ENCODE peak calls at places on chromosomes 2 and 18, in five cellular contexts. One of them, this sample, is unnamed. For H3K27me3 and H3K36me3, the result is how much of the 10 kb centered on the place peaks cover.

GRCh38 chr2:39394427-39395002 is 42.6 kb downstream of the MAP4K3 start:
- DNase-seq in cardiac muscle cell: no peak
- DNase-seq in left ventricle myocardium inferior: no peak
- DNase-seq in tibial artery: no peak
- DNase-seq in tibial nerve: no peak
- DNase-seq in this sample: no peak

GRCh38 chr2:24957976-24958375 is 13.8 kb downstream of the DNAJC27 start:
- DNase-seq in tibial artery: no peak
- DNase-seq in tibial nerve: no peak
- DNase-seq in cardiac muscle cell: no peak
- DNase-seq in left ventricle myocardium inferior: no peak
- DNase-seq in this sample: no peak

GRCh38 chr2:199977984-199978415 is 22.6 kb downstream of the MAIP1 start:
- DNase-seq in cardiac muscle cell: peak
- DNase-seq in left ventricle myocardium inferior: no peak
- DNase-seq in tibial nerve: no peak
- DNase-seq in tibial artery: no peak
- DNase-seq in this sample: no peak

GRCh38 chr18:29960539-29960938 is 1082.0 kb downstream of the DSC3 start:
- DNase-seq in left ventricle myocardium inferior: no peak
- DNase-seq in cardiac muscle cell: no peak
- DNase-seq in tibial nerve: no peak
- DNase-seq in tibial artery: no peak
- DNase-seq in this sample: no peak

GRCh38 chr2:47230418-47230817 is 75.3 kb upstream of the STPG4 start:
- DNase-seq in left ventricle myocardium inferior: peak
- DNase-seq in cardiac muscle cell: peak
- DNase-seq in tibial artery: peak
- DNase-seq in tibial nerve: peak
- DNase-seq in this sample: no peak

GRCh38 chr2:65045651-65046050 is 10.6 kb upstream of the CEP68 start:
- DNase-seq in tibial nerve: no peak
- DNase-seq in cardiac muscle cell: peak
- DNase-seq in left ventricle myocardium inferior: no peak
- DNase-seq in tibial artery: no peak
- DNase-seq in this sample: no peak

GRCh38 chr2:119496682-119497081 is 27.6 kb downstream of the SCTR start:
- DNase-seq in left ventricle myocardium inferior: no peak
- DNase-seq in cardiac muscle cell: no peak
- DNase-seq in tibial artery: no peak
- DNase-seq in tibial nerve: no peak
- DNase-seq in this sample: no peak

GRCh38 chr2:109129921-109130725 is 1.1 kb downstream of the SH3RF3 start:
- DNase-seq in left ventricle myocardium inferior: no peak
- DNase-seq in tibial nerve: no peak
- DNase-seq in tibial artery: peak
- DNase-seq in cardiac muscle cell: peak
- DNase-seq in this sample: no peak

GRCh38 chr2:179636995-179637394 is 224.4 kb downstream of the ZNF385B start:
- DNase-seq in left ventricle myocardium inferior: no peak
- DNase-seq in cardiac muscle cell: no peak
- DNase-seq in tibial nerve: no peak
- DNase-seq in tibial artery: no peak
- DNase-seq in this sample: no peak

GRCh38 chr2:205685314-205686230 is 3.3 kb downstream of the NRP2 start:
- DNase-seq in left ventricle myocardium inferior: no peak
- DNase-seq in tibial artery: no peak
- DNase-seq in tibial nerve: no peak
- DNase-seq in cardiac muscle cell: peak
- DNase-seq in this sample: no peak

GRCh38 chr18:323253-323622 is 55.4 kb upstream of the THOC1 start:
- DNase-seq in left ventricle myocardium inferior: no peak
- DNase-seq in tibial nerve: no peak
- DNase-seq in cardiac muscle cell: peak
- DNase-seq in tibial artery: no peak
- DNase-seq in this sample: no peak

GRCh38 chr2:107266555-107266954 is 380.6 kb upstream of the ST6GAL2 start:
- DNase-seq in tibial artery: no peak
- DNase-seq in cardiac muscle cell: no peak
- DNase-seq in tibial nerve: no peak
- DNase-seq in left ventricle myocardium inferior: no peak
- DNase-seq in this sample: no peak

GRCh38 chr2:30280596-30281434 is 49.5 kb downstream of the LBH start:
- DNase-seq in tibial nerve: no peak
- DNase-seq in cardiac muscle cell: no peak
- DNase-seq in left ventricle myocardium inferior: no peak
- DNase-seq in tibial artery: no peak
- DNase-seq in this sample: no peak

GRCh38 chr2:233761040-233761769 is 1.1 kb downstream of the UGT1A1 start:
- DNase-seq in tibial nerve: no peak
- DNase-seq in left ventricle myocardium inferior: no peak
- DNase-seq in cardiac muscle cell: peak
- DNase-seq in tibial artery: no peak
- DNase-seq in this sample: no peak

GRCh38 chr2:136119717-136120675 is 2.0 kb upstream of the CXCR4 start:
- DNase-seq in left ventricle myocardium inferior: no peak
- DNase-seq in cardiac muscle cell: no peak
- DNase-seq in tibial nerve: no peak
- DNase-seq in tibial artery: no peak
- DNase-seq in this sample: no peak

GRCh38 chr2:136117909-136118818 is at the start of gene CXCR4:
- DNase-seq in tibial artery: peak
- DNase-seq in tibial nerve: peak
- DNase-seq in cardiac muscle cell: peak
- DNase-seq in left ventricle myocardium inferior: peak
- DNase-seq in this sample: peak

GRCh38 chr2:136118819-136119716 is 1.1 kb upstream of the CXCR4 start:
- DNase-seq in left ventricle myocardium inferior: peak
- DNase-seq in tibial nerve: peak
- DNase-seq in tibial artery: peak
- DNase-seq in cardiac muscle cell: no peak
- DNase-seq in this sample: peak

GRCh38 chr2:136122654-136123053 is 4.7 kb upstream of the CXCR4 start:
- DNase-seq in left ventricle myocardium inferior: no peak
- DNase-seq in cardiac muscle cell: no peak
- DNase-seq in tibial artery: no peak
- DNase-seq in tibial nerve: no peak
- DNase-seq in this sample: no peak

GRCh38 chr2:136121511-136121910 is 3.6 kb upstream of the CXCR4 start:
- DNase-seq in tibial artery: no peak
- DNase-seq in left ventricle myocardium inferior: no peak
- DNase-seq in cardiac muscle cell: no peak
- DNase-seq in tibial nerve: no peak
- DNase-seq in this sample: no peak
- H3K27me3 ChIP-seq in tibial artery: under half
- H3K27me3 ChIP-seq in left ventricle myocardium inferior: half or more
- H3K27me3 ChIP-seq in cardiac muscle cell: under half
- H3K27me3 ChIP-seq in tibial nerve: under half
- H3K27me3 ChIP-seq in this sample: under half

DNA sequence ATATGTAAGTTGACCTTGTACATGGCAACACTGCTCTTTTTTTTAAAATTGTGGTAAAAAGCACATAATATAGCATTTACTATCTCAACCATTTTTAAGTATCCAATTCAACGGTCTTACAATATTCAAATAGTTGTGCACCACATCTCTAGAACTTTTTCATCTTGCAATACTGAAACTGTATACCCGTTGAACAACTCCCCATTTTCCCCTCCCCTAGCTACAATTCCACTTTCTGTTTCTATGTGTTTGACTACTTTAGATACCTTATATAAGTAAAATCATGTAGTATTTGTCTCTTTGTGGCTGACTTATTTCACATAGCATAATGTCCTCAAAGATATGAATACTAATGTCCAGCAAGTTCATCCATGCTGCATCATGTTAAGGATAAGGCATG is 452.1 kb downstream of the TXNL1 start:
- DNase-seq in left ventricle myocardium inferior: no peak
- DNase-seq in tibial nerve: no peak
- DNase-seq in tibial artery: no peak
- DNase-seq in cardiac muscle cell: no peak
- DNase-seq in this sample: no peak
- H3K4me3 ChIP-seq in left ventricle myocardium inferior: no peak
- H3K4me3 ChIP-seq in tibial nerve: no peak
- H3K4me3 ChIP-seq in tibial artery: no peak
- H3K4me3 ChIP-seq in cardiac muscle cell: no peak
- H3K4me3 ChIP-seq in this sample: no peak

GRCh38 chr2:105280281-105280680 is 38.7 kb downstream of the GPR45 start:
- DNase-seq in tibial artery: no peak
- DNase-seq in left ventricle myocardium inferior: no peak
- DNase-seq in cardiac muscle cell: no peak
- DNase-seq in tibial nerve: no peak
- DNase-seq in this sample: no peak
- H3K36me3 ChIP-seq in tibial artery: half or more
- H3K36me3 ChIP-seq in left ventricle myocardium inferior: half or more
- H3K36me3 ChIP-seq in cardiac muscle cell: under half
- H3K36me3 ChIP-seq in tibial nerve: under half
- H3K36me3 ChIP-seq in this sample: half or more

DNA sequence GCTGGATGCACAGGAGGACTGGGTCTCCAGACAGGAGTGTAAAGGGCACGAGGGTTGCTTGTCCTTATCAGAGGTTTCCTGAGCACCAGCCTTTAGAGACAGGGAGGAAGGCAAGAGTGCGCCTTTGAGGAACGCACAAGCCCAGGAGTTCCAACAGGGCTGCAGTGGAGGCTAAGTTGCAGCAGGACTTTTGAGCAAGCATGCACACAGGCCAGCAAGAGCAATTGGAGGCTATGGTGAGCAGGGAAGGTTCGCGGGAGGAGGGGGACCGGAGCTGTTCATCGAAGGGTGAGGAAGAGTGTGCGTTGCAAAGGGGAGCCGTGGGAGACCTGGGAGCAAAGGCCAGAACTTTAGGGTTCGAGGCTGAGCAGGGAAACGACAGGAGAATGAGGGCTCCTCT is 2.2 kb upstream of the ATOH8 start:
- DNase-seq in left ventricle myocardium inferior: no peak
- DNase-seq in cardiac muscle cell: no peak
- DNase-seq in tibial artery: no peak
- DNase-seq in tibial nerve: no peak
- DNase-seq in this sample: no peak
- H3K27me3 ChIP-seq in left ventricle myocardium inferior: under half
- H3K27me3 ChIP-seq in cardiac muscle cell: half or more
- H3K27me3 ChIP-seq in tibial artery: under half
- H3K27me3 ChIP-seq in tibial nerve: under half
- H3K27me3 ChIP-seq in this sample: under half

GRCh38 chr2:40489678-40489960 is 37.7 kb upstream of the SLC8A1 start:
- DNase-seq in tibial artery: no peak
- DNase-seq in tibial nerve: no peak
- DNase-seq in cardiac muscle cell: no peak
- DNase-seq in left ventricle myocardium inferior: no peak
- DNase-seq in this sample: no peak
- H3K4me3 ChIP-seq in tibial artery: peak
- H3K4me3 ChIP-seq in tibial nerve: no peak
- H3K4me3 ChIP-seq in cardiac muscle cell: peak
- H3K4me3 ChIP-seq in left ventricle myocardium inferior: peak
- H3K4me3 ChIP-seq in this sample: no peak

GRCh38 chr2:27041708-27042107 is 8.9 kb downstream of the TMEM214 start:
- DNase-seq in tibial nerve: no peak
- DNase-seq in tibial artery: no peak
- DNase-seq in cardiac muscle cell: no peak
- DNase-seq in left ventricle myocardium inferior: no peak
- DNase-seq in this sample: no peak
- H3K36me3 ChIP-seq in tibial nerve: under half
- H3K36me3 ChIP-seq in tibial artery: under half
- H3K36me3 ChIP-seq in cardiac muscle cell: under half
- H3K36me3 ChIP-seq in left ventricle myocardium inferior: under half
- H3K36me3 ChIP-seq in this sample: under half

GRCh38 chr18:11655605-11655932 is 33.5 kb upstream of the GNAL start:
- DNase-seq in tibial nerve: no peak
- DNase-seq in cardiac muscle cell: no peak
- DNase-seq in tibial artery: no peak
- DNase-seq in left ventricle myocardium inferior: no peak
- DNase-seq in this sample: no peak
- H3K27me3 ChIP-seq in tibial nerve: under half
- H3K27me3 ChIP-seq in cardiac muscle cell: under half
- H3K27me3 ChIP-seq in tibial artery: under half
- H3K27me3 ChIP-seq in left ventricle myocardium inferior: half or more
- H3K27me3 ChIP-seq in this sample: under half